ENCODE peak calls at places on chromosomes 12 and 14, in four cellular contexts. I is IMR-90, V is BJ, C is AG04449. E is an unnamed sample.

GRCh38 chr14:74619672-74620131 is 7.7 kb upstream of the LTBP2 start:
- DNase-seq in V (peak; percentile 96), C (peak; percentile 94), I (peak; percentile 98), E (peak; percentile 94)

GRCh38 chr14:49959822-49960408 is 67.0 kb downstream of the ARF6 start:
- DNase-seq in V (no peak), I (no peak), C (no peak), E (no peak)

GRCh38 chr12:42086021-42086420 is 58.7 kb downstream of the GXYLT1 start:
- DNase-seq in V (no peak), C (peak; percentile 23), I (peak; percentile 63), E (no peak)

GRCh38 chr12:64461634-64462414 is 9.9 kb downstream of the TBK1 start:
- DNase-seq in V (peak; percentile 52), I (peak; percentile 78), C (peak; percentile 84), E (peak; percentile 81)

GRCh38 chr12:16586350-16587109 is 19.4 kb downstream of the LMO3 start:
- DNase-seq in C (no peak), V (no peak), I (peak; percentile 64), E (no peak)

GRCh38 chr12:76544601-76545261 is 14.8 kb downstream of the OSBPL8 start:
- DNase-seq in V (no peak), I (no peak), C (no peak), E (no peak)

GRCh38 chr14:56153271-56153670 is 35.1 kb downstream of the PELI2 start:
- DNase-seq in V (no peak), I (peak; percentile 32), C (no peak), E (no peak)

GRCh38 chr12:104064031-104064841 is at the start of gene HCFC2:
- DNase-seq in V (peak; percentile 38), I (peak; percentile 87), C (no peak), E (peak; percentile 52)

GRCh38 chr12:92074889-92075288 is 70.8 kb downstream of the BTG1 start:
- DNase-seq in C (no peak), I (no peak), V (no peak), E (no peak)

GRCh38 chr14:69980457-69981414 is 101.5 kb downstream of the SMOC1 start:
- DNase-seq in C (no peak), V (no peak), I (no peak), E (no peak)

GRCh38 chr12:46460682-46461215 is 88.2 kb upstream of the SLC38A2 start:
- DNase-seq in I (no peak), C (no peak), V (no peak), E (no peak)

GRCh38 chr12:7351177-7351576 is 47.3 kb downstream of the ACSM4 start:
- DNase-seq in C (no peak), I (no peak), V (no peak), E (no peak)

GRCh38 chr12:46494424-46494823 is 121.9 kb upstream of the SLC38A2 start:
- DNase-seq in V (no peak), C (peak; percentile 55), I (peak; percentile 85), E (no peak)

GRCh38 chr12:80988986-80989385 is 51.3 kb upstream of the LIN7A start:
- DNase-seq in C (no peak), V (no peak), I (no peak), E (no peak)

GRCh38 chr12:132100306-132101065 is 43.6 kb downstream of the DDX51 start:
- DNase-seq in I (no peak), C (no peak), V (no peak), E (no peak)

GRCh38 chr12:1993871-1994371 is 10.3 kb downstream of the DCP1B start:
- DNase-seq in V (no peak), C (peak; percentile 40), I (peak; percentile 95), E (peak; percentile 78)

GRCh38 chr12:96078281-96078761 is 42.9 kb upstream of the LTA4H start:
- DNase-seq in I (peak; percentile 15), V (no peak), C (no peak), E (no peak)

GRCh38 chr12:93154753-93155475 is 222.8 kb upstream of the NUDT4 start:
- DNase-seq in I (peak; percentile 15), V (no peak), C (no peak), E (no peak)

GRCh38 chr12:91603060-91603459 is 420.4 kb upstream of the DCN start:
- DNase-seq in C (no peak), I (no peak), V (no peak), E (no peak)

GRCh38 chr12:12872139-12872933 is 19.0 kb upstream of the GPRC5A start:
- DNase-seq in I (peak; percentile 88), C (peak; percentile 66), V (peak; percentile 70), E (peak; percentile 29)

GRCh38 chr14:101780390-101780789 is 18.9 kb downstream of the PPP2R5C start:
- DNase-seq in C (no peak), I (no peak), V (no peak), E (no peak)

GRCh38 chr12:83537428-83538053 is 850.8 kb downstream of the TMTC2 start:
- DNase-seq in I (no peak), V (no peak), C (no peak), E (peak; percentile 4)

GRCh38 chr12:132925597-132926416 is 30.3 kb downstream of the ZNF605 start:
- DNase-seq in I (no peak), C (no peak), V (no peak), E (no peak)

GRCh38 chr14:91154851-91155625 is 41.2 kb downstream of the DGLUCY start:
- DNase-seq in V (no peak), C (no peak), I (peak; percentile 72), E (no peak)

GRCh38 chr14:32932921-32933622 is 5.6 kb upstream of the NPAS3 start:
- DNase-seq in V (no peak), C (no peak), I (no peak), E (no peak)

GRCh38 chr14:29926701-29927595 is 699 bp downstream of the PRKD1 start:
- DNase-seq in C (no peak), V (no peak), I (peak; percentile 43), E (no peak)

GRCh38 chr12:88951860-88952483 is 371.7 kb upstream of the KITLG start:
- DNase-seq in V (no peak), I (no peak), C (no peak), E (no peak)

GRCh38 chr14:87868920-87869319 is 124.1 kb downstream of the GALC start:
- DNase-seq in I (no peak), C (no peak), V (no peak), E (no peak)

DNA sequence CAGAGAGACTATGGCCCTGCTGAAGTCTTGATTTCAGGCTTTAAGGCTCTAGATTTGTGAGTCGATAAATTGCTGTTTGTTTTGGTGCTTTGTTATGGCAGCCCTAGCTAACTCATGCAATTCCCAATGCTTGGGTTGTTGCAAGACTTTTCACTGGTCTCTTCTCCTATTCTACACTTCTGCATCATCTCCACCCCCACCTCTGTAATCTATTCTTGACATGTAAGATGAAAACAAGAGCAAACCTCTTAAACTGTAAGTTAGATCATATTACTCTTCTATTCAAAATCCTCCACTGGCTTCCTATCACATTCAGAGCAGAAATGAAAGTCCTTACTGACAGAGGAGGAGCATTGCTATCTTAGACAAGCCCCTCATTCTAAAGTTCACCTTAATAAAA is 309.3 kb downstream of the KCNH5 start:
- DNase-seq in C (no peak), V (no peak), I (no peak), E (no peak)
- H3K4me3 ChIP-seq in C (no peak overlapping the region), V (no peak overlapping the region), I (no peak overlapping the region), E (no peak overlapping the region)

GRCh38 chr12:119153477-119154434 is 25.0 kb upstream of the HSPB8 start:
- DNase-seq in C (no peak), I (peak; percentile 17), V (no peak), E (no peak)

GRCh38 chr12:119157528-119157927 is 21.2 kb upstream of the HSPB8 start:
- DNase-seq in V (no peak), C (no peak), I (no peak), E (no peak)

GRCh38 chr12:119158004-119158776 is 20.5 kb upstream of the HSPB8 start:
- DNase-seq in V (no peak), I (no peak), C (no peak), E (no peak)

GRCh38 chr12:119154435-119154818 is 24.3 kb upstream of the HSPB8 start:
- DNase-seq in I (no peak), V (no peak), C (no peak), E (no peak)

DNA sequence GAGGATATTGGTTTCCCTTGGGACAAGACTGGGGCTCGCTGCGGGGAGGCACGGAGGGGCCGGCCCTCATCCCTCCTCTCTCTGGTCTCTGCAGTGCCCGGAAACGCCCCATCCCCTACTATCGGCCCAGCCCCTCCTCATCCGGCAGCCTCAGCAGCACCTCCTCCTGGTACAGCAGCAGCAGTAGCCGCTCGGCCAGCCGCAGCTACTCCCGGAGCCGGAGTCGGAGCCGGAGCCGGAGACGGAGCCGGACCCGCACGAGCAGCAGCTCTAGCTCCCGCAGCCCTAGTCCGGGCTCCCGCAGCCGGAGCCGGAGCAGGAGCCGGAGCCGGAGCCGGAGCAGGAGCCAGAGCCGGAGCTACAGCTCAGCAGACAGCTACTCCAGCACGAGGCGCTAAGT is 22.3 kb upstream of the HSPB8 start:
- DNase-seq in C (no peak), I (no peak), V (no peak), E (no peak)
- TF ChIP-seq CTCF in C (no peak), I (no peak), V (no peak), E (no peak)

DNA sequence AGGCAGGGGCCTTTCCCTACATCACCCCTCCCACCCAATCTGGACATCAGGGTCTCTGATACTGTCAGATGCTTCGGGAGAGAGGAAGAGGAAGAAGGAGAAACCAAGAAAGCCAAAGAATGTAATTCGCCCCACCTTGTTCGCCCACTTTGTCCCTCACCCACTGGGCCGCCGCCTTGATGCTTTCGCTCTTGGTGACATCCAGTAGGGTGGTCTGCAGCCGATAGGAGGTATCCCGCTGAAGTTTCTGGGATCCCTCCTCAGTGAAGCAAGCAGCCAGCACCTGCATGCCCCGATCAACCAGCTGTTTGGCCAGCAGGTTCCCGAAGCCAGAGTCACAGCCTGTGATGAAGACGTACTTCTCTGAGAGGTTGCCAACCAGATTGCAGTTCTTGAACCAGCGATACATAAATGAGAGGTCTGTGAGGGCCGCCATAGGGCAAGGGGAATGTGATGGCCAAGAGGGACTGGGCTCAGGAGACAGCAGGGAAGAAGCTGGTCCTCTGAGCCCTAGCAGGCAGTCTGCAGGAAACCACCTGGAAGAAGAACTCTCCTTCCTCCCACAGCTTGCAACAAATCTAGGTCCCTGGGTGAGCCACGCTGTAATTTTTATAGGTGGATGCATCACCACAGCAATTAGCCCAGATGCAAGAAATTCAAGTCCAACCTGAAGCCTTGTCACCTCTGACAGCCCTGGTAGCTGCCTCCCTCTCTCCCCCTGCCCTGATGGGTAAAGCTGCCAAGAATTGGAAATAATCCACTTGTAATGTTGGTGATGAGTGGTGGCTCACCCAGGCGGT is at the start of gene SDR9C7:
- DNase-seq in I (no peak), C (no peak), V (no peak), E (no peak)
- H3K4me3 ChIP-seq in I (no peak within 1 kb of the TSS), C (no peak within 1 kb of the TSS), V (no peak within 1 kb of the TSS), E (no peak within 1 kb of the TSS)

GRCh38 chr12:85877459-85877858 is 3.4 kb downstream of the NTS start:
- DNase-seq in V (no peak), I (no peak), C (no peak), E (no peak)

GRCh38 chr12:85866929-85867776 is 6.9 kb upstream of the NTS start:
- DNase-seq in C (peak; percentile 10), V (no peak), I (peak; percentile 61), E (peak; percentile 43)

GRCh38 chr12:85874064-85874463 is at the start of gene NTS:
- DNase-seq in C (no peak), I (no peak), V (no peak), E (no peak)

DNA sequence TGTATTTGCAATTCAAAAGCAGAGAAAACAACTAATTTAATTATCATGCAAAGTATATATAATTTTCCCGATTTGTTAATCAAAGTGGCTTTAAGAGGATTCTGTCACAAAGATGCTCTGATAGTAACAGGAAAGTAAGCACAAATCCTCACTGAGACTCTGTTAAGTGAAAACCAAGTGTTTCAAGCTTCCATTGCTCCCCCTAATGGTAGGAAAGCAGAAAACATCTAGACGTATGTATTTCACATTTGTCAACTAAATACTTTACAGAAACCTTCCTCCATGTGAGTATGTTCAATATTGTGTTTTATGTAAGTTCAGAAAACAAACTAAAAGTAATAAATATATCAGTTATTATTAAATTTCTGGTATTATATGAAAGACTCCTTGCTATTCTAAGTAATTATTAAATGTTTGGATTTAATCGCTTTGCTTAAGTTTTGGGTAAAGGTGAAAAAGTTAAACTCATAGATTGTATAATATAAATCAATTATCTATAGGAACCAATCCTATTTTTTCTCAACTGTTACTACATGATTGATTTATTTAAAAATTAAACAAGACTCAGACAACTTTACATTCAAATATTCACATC is 1.5 kb upstream of the NTS start:
- DNase-seq in V (no peak), C (peak; percentile 10), I (peak; percentile 64), E (peak; percentile 32)
- TF ChIP-seq CTCF in V (peak; percentile 80), C (peak; percentile 72), I (peak; percentile 73), E (peak; percentile 70)